ENCODE peak calls at places on chromosomes 2 and 18, in nine cellular contexts. X is CD8-positive, alpha-beta T cell; G is A549; P is GM23248; O is OCI-LY7; D is tibial artery; H is foreskin fibroblast; E is psoas muscle; C is tibial nerve. Y is an unnamed sample.

GRCh38 chr2:216350214-216350789 is 22.0 kb downstream of the MARCHF4 start:
- DNase-seq in X (peak; percentile 70), G (no peak), P (peak; percentile 84), O (no peak), D (no peak), H (peak; percentile 68), E (no peak), C (no peak), Y (no peak)

GRCh38 chr2:175399326-175399725 is 217.8 kb upstream of the ATP5MC3 start:
- DNase-seq in X (no peak), G (no peak), P (no peak), O (no peak), D (no peak), H (no peak), E (no peak), C (no peak), Y (no peak)

GRCh38 chr2:236309669-236310029 is 45.4 kb upstream of the ASB18 start:
- DNase-seq in X (no peak), G (peak; percentile 36), P (peak; percentile 47), O (peak; percentile 16), D (no peak), H (no peak), E (no peak), C (no peak), Y (no peak)

GRCh38 chr2:241443486-241444223 is 64.7 kb downstream of the STK25 start:
- DNase-seq in X (peak; percentile 97), G (no peak), P (peak; percentile 26), O (peak; percentile 90), D (no peak), H (peak; percentile 14), E (no peak), C (peak; percentile 35), Y (peak; percentile 98)

GRCh38 chr2:216477283-216478035 is 21.2 kb upstream of the RPL37A start:
- DNase-seq in X (no peak), G (no peak), P (peak; percentile 39), O (no peak), D (no peak), H (peak; percentile 23), E (no peak), C (no peak), Y (no peak)

GRCh38 chr2:209331291-209331844 is 92.5 kb upstream of the MAP2 start:
- DNase-seq in X (no peak), G (peak; percentile 4), P (peak; percentile 58), O (peak; percentile 6), D (no peak), H (peak; percentile 23), E (no peak), C (no peak), Y (peak; percentile 24)

GRCh38 chr18:12287131-12287681 is 20.8 kb upstream of the TUBB6 start:
- DNase-seq in X (no peak), G (no peak), P (no peak), O (no peak), D (no peak), H (no peak), E (no peak), C (no peak), Y (no peak)

GRCh38 chr2:72895759-72896281 is 8.6 kb downstream of the SPR start:
- DNase-seq in X (no peak), G (no peak), P (peak; percentile 67), O (no peak), D (no peak), H (peak; percentile 44), E (peak; percentile 21), C (no peak), Y (no peak)

GRCh38 chr2:53397085-53397484 is 370.5 kb upstream of the CHAC2 start:
- DNase-seq in X (no peak), G (no peak), P (no peak), O (no peak), D (no peak), H (no peak), E (no peak), C (no peak), Y (no peak)

GRCh38 chr2:143417428-143417827 is 288.2 kb downstream of the ARHGAP15 start:
- DNase-seq in X (no peak), G (no peak), P (no peak), O (no peak), D (no peak), H (no peak), E (no peak), C (no peak), Y (no peak)
- H3K4me3 ChIP-seq in X (no peak overlapping the region), G (no peak overlapping the region), P (no peak overlapping the region), O (no peak overlapping the region), D (no peak overlapping the region), H (no peak overlapping the region), E (no peak overlapping the region), C (no peak overlapping the region), Y (no peak overlapping the region)

DNA sequence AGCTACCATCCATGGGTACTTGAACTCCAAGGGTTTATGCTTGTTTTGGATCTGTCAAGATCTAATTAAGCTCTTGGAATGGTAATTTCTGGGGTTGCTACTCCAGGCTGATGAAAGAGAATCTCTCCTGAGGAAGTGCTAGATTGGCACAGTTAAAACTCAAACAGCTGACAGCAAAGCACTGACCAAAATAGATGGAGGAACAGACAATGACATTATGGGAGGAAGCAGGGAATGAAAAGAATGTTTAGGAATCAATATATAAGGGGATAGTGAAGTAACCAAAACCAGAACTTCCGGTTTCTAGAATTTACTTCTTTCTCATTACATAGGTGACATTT is 6.3 kb downstream of the THUMPD2 start:
- DNase-seq in X (no peak), G (no peak), P (no peak), O (no peak), D (no peak), H (no peak), E (no peak), C (no peak), Y (no peak)
- H3K4me3 ChIP-seq in X (no peak overlapping the region), G (no peak overlapping the region), P (peak overlapping the region; percentile 22), O (no peak overlapping the region), D (no peak overlapping the region), H (no peak overlapping the region), E (no peak overlapping the region), C (no peak overlapping the region), Y (no peak overlapping the region)

DNA sequence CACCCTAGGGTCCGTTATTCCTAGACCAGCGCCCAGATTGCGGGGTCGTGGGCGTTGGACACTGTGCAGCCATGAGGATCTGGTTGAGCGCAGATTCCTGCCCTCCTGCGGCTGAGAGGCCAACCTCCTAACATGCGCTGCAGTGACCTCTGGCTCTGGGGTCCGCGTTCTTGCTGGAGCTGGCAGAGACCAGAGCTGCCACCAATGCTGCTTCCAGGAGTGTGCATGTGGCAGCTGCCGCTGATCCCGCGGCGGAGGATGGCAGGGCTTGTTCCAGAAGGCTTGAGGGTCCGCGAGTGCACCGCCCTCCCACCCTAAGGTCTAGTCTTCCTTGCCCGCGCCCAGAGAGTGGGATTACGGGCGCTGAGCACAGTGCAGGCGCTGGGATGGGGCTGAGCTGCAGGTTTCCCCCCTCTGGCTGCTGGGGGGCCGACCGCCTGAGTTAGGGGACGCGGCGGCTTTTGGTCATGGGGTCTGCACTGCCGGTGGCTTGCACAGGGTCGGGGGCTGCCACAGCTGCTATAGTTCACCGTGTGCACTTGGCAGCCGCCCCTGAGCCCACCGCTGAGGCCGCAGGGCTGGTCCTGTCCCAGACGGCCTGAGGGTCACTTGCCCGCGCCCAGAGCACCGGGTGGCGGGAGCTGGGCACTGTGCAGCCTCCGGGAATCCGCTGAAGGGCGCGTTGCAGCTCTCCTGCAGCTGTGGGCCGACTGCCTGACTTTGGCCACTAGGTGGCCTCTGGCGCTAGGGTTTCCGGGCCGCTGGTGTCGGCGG is 145.9 kb downstream of the CCDC74A start:
- DNase-seq in X (peak; percentile 75), G (peak; percentile 59), P (peak; percentile 82), O (peak; percentile 81), D (peak; percentile 87), H (peak; percentile 64), E (peak; percentile 80), C (peak; percentile 67), Y (no peak)
- H3K4me3 ChIP-seq in X (peak overlapping the region; percentile 50), G (peak overlapping the region; percentile 50), P (peak overlapping the region; percentile 25), O (peak overlapping the region; percentile 62), D (peak overlapping the region; percentile 44), H (peak overlapping the region; percentile 35), E (peak overlapping the region; percentile 61), C (peak overlapping the region; percentile 38), Y (peak overlapping the region; percentile 15)

GRCh38 chr2:12950957-12951656 is 234.4 kb downstream of the TRIB2 start:
- DNase-seq in X (no peak), G (no peak), P (peak; percentile 63), O (no peak), D (no peak), H (peak; percentile 70), E (no peak), C (no peak), Y (no peak)
- H3K4me3 ChIP-seq in X (no peak overlapping the region), G (no peak overlapping the region), P (peak overlapping the region; percentile 17), O (no peak overlapping the region), D (no peak overlapping the region), H (no peak overlapping the region), E (no peak overlapping the region), C (no peak overlapping the region), Y (no peak overlapping the region)

Y was measured in Jurkat, Clone E6-1.